ENCODE peak calls at places on chromosomes 12 and 14, in four cellular contexts. One of them, this sample, is unnamed.

GRCh38 chr12:92603741-92604432 is 98.9 kb upstream of the PLEKHG7 start:
- DNase-seq in WTC11: no peak
- DNase-seq in GM10248: no peak
- DNase-seq in lower leg skin: no peak
- DNase-seq in this sample: no peak

GRCh38 chr12:122197612-122197966 is 5.9 kb upstream of the B3GNT4 start:
- DNase-seq in WTC11: no peak
- DNase-seq in GM10248: peak; percentile 26
- DNase-seq in lower leg skin: no peak
- DNase-seq in this sample: no peak

GRCh38 chr12:91143241-91143640 is 31.9 kb upstream of the LUM start:
- DNase-seq in WTC11: no peak
- DNase-seq in GM10248: no peak
- DNase-seq in lower leg skin: no peak
- DNase-seq in this sample: no peak

GRCh38 chr12:43292699-43293098 is 259.3 kb downstream of the ADAMTS20 start:
- DNase-seq in WTC11: no peak
- DNase-seq in GM10248: no peak
- DNase-seq in lower leg skin: no peak
- DNase-seq in this sample: no peak

GRCh38 chr14:36857136-36857535 is 195.5 kb downstream of the PAX9 start:
- DNase-seq in WTC11: peak; percentile 25
- DNase-seq in GM10248: no peak
- DNase-seq in lower leg skin: no peak
- DNase-seq in this sample: no peak

GRCh38 chr14:72341686-72342085 is 409.5 kb downstream of the RGS6 start:
- DNase-seq in WTC11: no peak
- DNase-seq in GM10248: no peak
- DNase-seq in lower leg skin: no peak
- DNase-seq in this sample: no peak

GRCh38 chr14:66782853-66783252 is 274.9 kb downstream of the GPHN start:
- DNase-seq in WTC11: no peak
- DNase-seq in GM10248: no peak
- DNase-seq in lower leg skin: no peak
- DNase-seq in this sample: no peak

GRCh38 chr14:34030864-34031263 is 80.0 kb upstream of the EGLN3 start:
- DNase-seq in WTC11: no peak
- DNase-seq in GM10248: no peak
- DNase-seq in lower leg skin: peak; percentile 31
- DNase-seq in this sample: no peak

GRCh38 chr12:131946757-131947156 is 3.0 kb upstream of the EP400 start:
- DNase-seq in WTC11: no peak
- DNase-seq in GM10248: no peak
- DNase-seq in lower leg skin: no peak
- DNase-seq in this sample: no peak

GRCh38 chr14:77458249-77458950 is 507 bp downstream of the AHSA1 start:
- DNase-seq in WTC11: peak; percentile 32
- DNase-seq in GM10248: no peak
- DNase-seq in lower leg skin: no peak
- DNase-seq in this sample: peak; percentile 14

GRCh38 chr12:42935756-42936155 is 346.2 kb upstream of the PRICKLE1 start:
- DNase-seq in WTC11: no peak
- DNase-seq in GM10248: no peak
- DNase-seq in lower leg skin: no peak
- DNase-seq in this sample: no peak

DNA sequence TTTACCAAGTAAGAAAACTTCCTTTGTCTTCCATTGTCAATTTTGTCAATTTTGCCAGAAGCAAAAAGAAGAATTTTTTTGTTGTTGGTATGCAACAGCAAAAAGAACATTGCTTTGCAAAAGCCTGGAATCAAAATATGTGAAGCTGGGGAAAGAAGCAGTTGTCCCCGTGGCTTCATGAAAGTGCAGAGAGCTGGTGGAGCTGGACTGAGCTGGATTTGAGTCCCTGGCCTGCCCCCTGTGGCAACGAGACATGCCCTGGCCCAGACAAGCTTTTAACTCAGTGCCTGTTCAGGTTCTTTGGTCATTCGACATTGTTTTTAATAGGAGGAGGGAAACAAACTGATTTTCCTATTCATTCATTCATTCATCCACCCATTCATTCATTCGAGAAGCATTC is 70.3 kb downstream of the SLC15A4 start:
- DNase-seq in WTC11: no peak
- DNase-seq in GM10248: no peak
- DNase-seq in lower leg skin: no peak
- DNase-seq in this sample: no peak
- TF ChIP-seq CTCF in WTC11: no peak
- TF ChIP-seq CTCF in GM10248: no peak
- TF ChIP-seq CTCF in lower leg skin: no peak
- TF ChIP-seq CTCF in this sample: no peak

GRCh38 chr14:100709252-100709955 is 17.3 kb upstream of the DLK1 start:
- DNase-seq in WTC11: peak; percentile 67
- DNase-seq in GM10248: no peak
- DNase-seq in lower leg skin: no peak
- DNase-seq in this sample: peak; percentile 37
- TF ChIP-seq CTCF in WTC11: peak; percentile 58
- TF ChIP-seq CTCF in GM10248: peak; percentile 27
- TF ChIP-seq CTCF in lower leg skin: no peak
- TF ChIP-seq CTCF in this sample: peak; percentile 52

DNA sequence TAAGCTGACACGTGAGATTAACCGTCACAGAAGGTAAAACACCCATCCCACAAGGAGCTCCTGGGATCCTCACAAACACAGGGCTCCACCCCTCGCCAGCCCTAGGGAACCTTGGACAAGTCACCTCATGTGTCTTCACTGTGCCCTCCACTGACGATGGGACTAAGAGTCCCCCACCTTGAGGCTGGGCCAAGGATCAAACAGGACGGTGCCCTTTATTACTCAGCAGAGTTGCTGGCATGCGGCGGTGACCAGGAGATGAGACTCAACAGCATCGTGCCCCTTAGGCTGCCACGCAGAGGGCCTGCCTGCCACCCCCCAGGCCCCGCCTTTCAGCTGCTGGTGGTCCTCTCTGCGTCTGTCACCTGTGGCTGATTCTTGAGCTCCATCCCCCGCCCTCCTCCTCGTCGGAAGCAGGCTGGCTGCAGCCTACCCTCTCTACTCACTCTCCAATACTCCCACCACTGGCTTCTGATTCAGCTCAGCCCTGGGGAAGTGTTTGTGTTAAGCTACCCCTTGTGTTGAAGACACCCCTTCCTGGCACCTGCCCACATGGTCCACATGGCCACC is 105.2 kb downstream of the DICER1 start:
- DNase-seq in WTC11: no peak
- DNase-seq in GM10248: no peak
- DNase-seq in lower leg skin: no peak
- DNase-seq in this sample: no peak
- TF ChIP-seq CTCF in WTC11: no peak
- TF ChIP-seq CTCF in GM10248: no peak
- TF ChIP-seq CTCF in lower leg skin: no peak
- TF ChIP-seq CTCF in this sample: no peak

GRCh38 chr12:124277394-124278222 is 17.3 kb upstream of the RFLNA start:
- DNase-seq in WTC11: no peak
- DNase-seq in GM10248: no peak
- DNase-seq in lower leg skin: no peak
- DNase-seq in this sample: no peak

GRCh38 chr12:124278389-124279101 is 16.3 kb upstream of the RFLNA start:
- DNase-seq in WTC11: no peak
- DNase-seq in GM10248: no peak
- DNase-seq in lower leg skin: no peak
- DNase-seq in this sample: peak; percentile 56

GRCh38 chr12:124270671-124271070 is 24.2 kb upstream of the RFLNA start:
- DNase-seq in WTC11: no peak
- DNase-seq in GM10248: no peak
- DNase-seq in lower leg skin: no peak
- DNase-seq in this sample: no peak

GRCh38 chr12:124276337-124276736 is 18.6 kb upstream of the RFLNA start:
- DNase-seq in WTC11: no peak
- DNase-seq in GM10248: no peak
- DNase-seq in lower leg skin: no peak
- DNase-seq in this sample: no peak

GRCh38 chr12:124273630-124274029 is 21.3 kb upstream of the RFLNA start:
- DNase-seq in WTC11: peak; percentile 66
- DNase-seq in GM10248: peak; percentile 61
- DNase-seq in lower leg skin: no peak
- DNase-seq in this sample: peak; percentile 38
- TF ChIP-seq CTCF in WTC11: peak; percentile 46
- TF ChIP-seq CTCF in GM10248: no peak
- TF ChIP-seq CTCF in lower leg skin: no peak
- TF ChIP-seq CTCF in this sample: peak; percentile 57

GRCh38 chr12:62435337-62436163 is 31.1 kb upstream of the MON2 start:
- DNase-seq in WTC11: peak; percentile 70
- DNase-seq in GM10248: peak; percentile 65
- DNase-seq in lower leg skin: peak; percentile 28
- DNase-seq in this sample: peak; percentile 44
- TF ChIP-seq CTCF in WTC11: no peak
- TF ChIP-seq CTCF in GM10248: peak; percentile 59
- TF ChIP-seq CTCF in lower leg skin: no peak
- TF ChIP-seq CTCF in this sample: peak; percentile 58

GRCh38 chr14:22982477-22983245 is at the start of gene AJUBA:
- DNase-seq in WTC11: peak; percentile 90
- DNase-seq in GM10248: peak; percentile 87
- DNase-seq in lower leg skin: peak; percentile 87
- DNase-seq in this sample: peak; percentile 82
- TF ChIP-seq CTCF in WTC11: no peak
- TF ChIP-seq CTCF in GM10248: no peak
- TF ChIP-seq CTCF in lower leg skin: no peak
- TF ChIP-seq CTCF in this sample: no peak

GRCh38 chr12:130192667-130193345 is 30.5 kb downstream of the FZD10 start:
- DNase-seq in WTC11: peak; percentile 28
- DNase-seq in GM10248: no peak
- DNase-seq in lower leg skin: no peak
- DNase-seq in this sample: no peak
- TF ChIP-seq CTCF in WTC11: no peak
- TF ChIP-seq CTCF in GM10248: no peak
- TF ChIP-seq CTCF in lower leg skin: no peak
- TF ChIP-seq CTCF in this sample: peak; percentile 14

DNA sequence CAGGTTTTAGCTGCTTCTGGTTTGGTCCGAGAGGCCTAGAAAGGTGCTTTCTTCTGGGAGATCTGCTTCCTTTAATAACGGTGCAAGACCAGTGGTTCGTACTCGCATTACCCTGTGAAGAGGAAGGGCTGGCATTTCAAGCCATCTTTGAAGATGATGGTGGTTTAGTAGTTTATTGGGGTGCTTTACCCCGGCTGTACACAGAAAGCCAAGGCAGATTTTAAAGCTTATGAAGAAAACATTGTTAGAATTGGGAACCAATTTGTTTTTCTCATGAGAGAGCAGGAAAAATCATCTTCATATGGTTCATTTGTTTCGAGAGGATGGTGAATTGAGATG is 3.6 kb downstream of the CCND2 start:
- DNase-seq in WTC11: no peak
- DNase-seq in GM10248: no peak
- DNase-seq in lower leg skin: no peak
- DNase-seq in this sample: no peak
- TF ChIP-seq CTCF in WTC11: no peak
- TF ChIP-seq CTCF in GM10248: no peak
- TF ChIP-seq CTCF in lower leg skin: no peak
- TF ChIP-seq CTCF in this sample: peak; percentile 38

This sample was measured in neural crest cell.